ENCODE peak calls at places on chromosomes 12 and 14, in four cellular contexts. S, D, I and P are unnamed samples.

GRCh38 chr12:49346659-49347306 is at the start of gene DNAJC22:
- DNase-seq in S (no peak), D (no peak), I (no peak), P (no peak)

GRCh38 chr14:73295198-73295796 is 58.0 kb downstream of the PAPLN start:
- DNase-seq in S (no peak), D (peak), I (no peak), P (no peak)

GRCh38 chr12:61487728-61488127 is 772.5 kb upstream of the USP15 start:
- DNase-seq in S (no peak), D (no peak), I (no peak), P (no peak)

GRCh38 chr14:92513204-92513965 is at the start of gene RIN3:
- DNase-seq in S (no peak), D (no peak), I (peak), P (peak)

GRCh38 chr12:39505025-39505424 is 62.1 kb upstream of the KIF21A start:
- DNase-seq in S (no peak), D (no peak), I (no peak), P (no peak)

GRCh38 chr14:21109377-21110260 is 8.8 kb downstream of the TMEM253 start:
- DNase-seq in S (peak), D (no peak), I (no peak), P (no peak)

GRCh38 chr14:26389646-26390508 is 208.0 kb downstream of the NOVA1 start:
- DNase-seq in S (no peak), D (no peak), I (no peak), P (no peak)

GRCh38 chr14:60622210-60622919 is 26.9 kb downstream of the SIX1 start:
- DNase-seq in S (no peak), D (no peak), I (no peak), P (no peak)

GRCh38 chr14:69259531-69260245 is at the start of gene GALNT16:
- DNase-seq in S (no peak), D (peak), I (peak), P (peak)

GRCh38 chr12:116687888-116688287 is 50.0 kb downstream of the SPRING1 start:
- DNase-seq in S (no peak), D (no peak), I (peak), P (no peak)

GRCh38 chr12:109027767-109028166 is 6.9 kb upstream of the SVOP start:
- DNase-seq in S (no peak), D (no peak), I (no peak), P (no peak)

GRCh38 chr14:106518054-106518943 is 991.9 kb downstream of the TMEM121 start:
- DNase-seq in S (peak), D (no peak), I (peak), P (no peak)

GRCh38 chr12:43111608-43112007 is 440.4 kb downstream of the ADAMTS20 start:
- DNase-seq in S (no peak), D (no peak), I (no peak), P (no peak)

GRCh38 chr14:61196792-61197191 is 84.3 kb downstream of the TMEM30B start:
- DNase-seq in S (no peak), D (no peak), I (no peak), P (no peak)

GRCh38 chr14:64990939-64991338 is 4.2 kb downstream of the FNTB start:
- DNase-seq in S (no peak), D (no peak), I (no peak), P (no peak)

GRCh38 chr12:17588968-17589367 is 501.0 kb downstream of the RERGL start:
- DNase-seq in S (no peak), D (no peak), I (no peak), P (no peak)

GRCh38 chr14:65501328-65501727 is 88.8 kb downstream of the FUT8 start:
- DNase-seq in S (no peak), D (no peak), I (no peak), P (no peak)

GRCh38 chr14:54776361-54777001 is 126.1 kb downstream of the GCH1 start:
- DNase-seq in S (peak), D (peak), I (peak), P (no peak)

GRCh38 chr14:35247777-35248475 is 44.3 kb upstream of the PSMA6 start:
- DNase-seq in S (no peak), D (no peak), I (no peak), P (no peak)

GRCh38 chr14:106670006-106670405 is 1143.6 kb downstream of the TMEM121 start:
- DNase-seq in S (no peak), D (no peak), I (no peak), P (no peak)

GRCh38 chr14:51564986-51565604 is 86.6 kb upstream of the FRMD6 start:
- DNase-seq in S (no peak), D (no peak), I (no peak), P (peak)

GRCh38 chr14:104131968-104132732 is 6.2 kb upstream of the KIF26A start:
- DNase-seq in S (no peak), D (no peak), I (peak), P (no peak)

GRCh38 chr14:22266683-22267082 is 322.3 kb downstream of the DAD1 start:
- DNase-seq in S (no peak), D (no peak), I (no peak), P (no peak)

GRCh38 chr14:37153483-37153882 is 18.9 kb downstream of the SLC25A21 start:
- DNase-seq in S (no peak), D (no peak), I (no peak), P (no peak)